ENCODE peak calls at places on chromosome 11, in four cellular contexts. P, Z, X and Q are unnamed samples.

GRCh38 chr11:42179211-42179610 is 719.8 kb upstream of the LRRC4C start:
- DNase-seq in P (no peak), Z (no peak), X (no peak), Q (no peak)

GRCh38 chr11:117217685-117218084 is 14.2 kb downstream of the PCSK7 start:
- DNase-seq in P (no peak), Z (no peak), X (no peak), Q (no peak)

GRCh38 chr11:73308003-73308962 is at the start of gene ARHGEF17:
- DNase-seq in P (no peak), Z (no peak), X (peak; percentile 78), Q (peak; percentile 67)

GRCh38 chr11:118689503-118689851 is 10.0 kb upstream of the TREH start:
- DNase-seq in P (no peak), Z (no peak), X (no peak), Q (no peak)

GRCh38 chr11:30197869-30198268 is 32.9 kb upstream of the FSHB start:
- DNase-seq in P (no peak), Z (no peak), X (no peak), Q (no peak)

GRCh38 chr11:47886096-47886495 is 37.9 kb upstream of the NUP160 start:
- DNase-seq in P (no peak), Z (no peak), X (no peak), Q (no peak)

GRCh38 chr11:116864531-116864930 is 27.1 kb upstream of the APOA1 start:
- DNase-seq in P (no peak), Z (no peak), X (no peak), Q (no peak)

GRCh38 chr11:46117842-46118241 is 3.4 kb downstream of the PHF21A start:
- DNase-seq in P (peak; percentile 56), Z (no peak), X (no peak), Q (no peak)

GRCh38 chr11:31652528-31652927 is 143.0 kb downstream of the ELP4 start:
- DNase-seq in P (no peak), Z (no peak), X (no peak), Q (no peak)

GRCh38 chr11:91820709-91821108 is 403.9 kb upstream of the FAT3 start:
- DNase-seq in P (no peak), Z (no peak), X (no peak), Q (no peak)

GRCh38 chr11:91819195-91819594 is 405.4 kb upstream of the FAT3 start:
- DNase-seq in P (no peak), Z (no peak), X (no peak), Q (no peak)

GRCh38 chr11:91822805-91823204 is 401.8 kb upstream of the FAT3 start:
- DNase-seq in P (peak; percentile 44), Z (no peak), X (no peak), Q (no peak)

GRCh38 chr11:91819743-91820142 is 404.9 kb upstream of the FAT3 start:
- DNase-seq in P (no peak), Z (no peak), X (no peak), Q (no peak)

DNA sequence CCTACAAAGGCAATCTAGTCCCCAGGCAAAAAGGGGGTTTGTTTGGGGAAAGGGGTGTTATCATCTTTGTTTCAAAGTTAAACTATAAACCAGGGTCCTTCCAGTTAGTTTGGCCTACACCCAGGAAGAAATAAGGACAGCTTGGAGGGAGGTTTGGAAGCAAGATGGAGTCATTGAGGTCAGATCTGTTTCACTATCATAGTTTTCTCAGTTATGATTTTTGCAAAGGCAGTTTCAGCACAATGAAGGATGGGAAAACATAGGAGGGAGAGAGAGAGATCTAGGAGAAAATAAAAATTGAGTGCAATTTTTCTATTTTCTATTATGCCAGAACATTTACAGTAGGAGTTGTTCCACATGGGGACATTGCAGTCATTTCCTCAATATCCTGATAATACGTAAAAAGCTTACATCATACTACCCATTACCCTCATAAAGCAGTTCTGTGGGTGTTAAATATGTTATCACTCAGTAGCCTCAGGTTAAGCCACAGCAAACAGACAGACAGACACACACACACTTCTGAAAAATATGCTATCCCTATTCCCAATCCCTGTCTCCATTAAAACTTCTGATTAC is 401.3 kb upstream of the FAT3 start:
- DNase-seq in P (no peak), Z (no peak), X (no peak), Q (no peak)
- TF ChIP-seq FOXK2 in P (no peak), Z (no peak), X (no peak), Q (no peak)

DNA sequence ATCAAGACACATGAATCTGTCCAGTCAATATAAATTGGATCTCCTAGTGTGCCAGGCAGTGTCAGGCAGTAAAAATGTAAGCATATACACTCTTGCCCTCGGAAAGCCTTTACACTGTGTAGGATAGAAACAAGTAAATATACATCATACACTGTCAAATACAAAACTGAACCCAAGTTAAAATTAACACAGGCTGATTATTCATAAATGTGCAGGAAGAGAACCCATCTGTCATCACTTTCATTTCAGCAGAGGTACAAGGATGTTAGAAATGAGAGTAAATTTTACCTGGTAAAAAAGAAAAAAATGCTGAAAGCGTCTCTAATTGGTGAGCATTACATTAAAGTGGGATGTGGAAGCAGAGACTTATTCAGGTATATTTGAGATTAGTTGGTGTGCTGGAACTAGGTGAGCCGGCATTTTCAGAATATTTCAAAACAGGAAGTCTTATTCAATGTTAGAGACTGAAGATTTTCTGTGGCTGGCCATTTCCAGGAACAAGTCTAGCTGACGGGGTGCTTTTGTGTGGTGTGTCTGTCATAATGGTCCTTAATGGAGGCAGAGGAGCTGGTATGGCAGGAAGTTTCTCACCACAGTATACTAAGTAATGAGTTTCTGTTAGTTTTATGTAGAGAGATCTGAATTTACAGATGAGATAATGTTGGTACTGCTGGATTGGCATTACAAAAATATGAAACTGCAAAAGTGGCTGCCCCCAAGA is 192.6 kb downstream of the CASP12 start:
- DNase-seq in P (no peak), Z (peak; percentile 59), X (no peak), Q (no peak)
- TF ChIP-seq FOXK2 in P (no peak), Z (no peak), X (no peak), Q (no peak)

GRCh38 chr11:19453893-19454292 is 213.1 kb upstream of the E2F8 start:
- DNase-seq in P (no peak), Z (no peak), X (no peak), Q (no peak)
- TF ChIP-seq FOXK2 in P (no peak), Z (no peak), X (no peak), Q (no peak)

GRCh38 chr11:4531666-4532065 is 13.3 kb upstream of the OR52M1 start:
- DNase-seq in P (no peak), Z (no peak), X (peak; percentile 24), Q (no peak)
- TF ChIP-seq FOXK2 in P (no peak), Z (no peak), X (no peak), Q (no peak)

DNA sequence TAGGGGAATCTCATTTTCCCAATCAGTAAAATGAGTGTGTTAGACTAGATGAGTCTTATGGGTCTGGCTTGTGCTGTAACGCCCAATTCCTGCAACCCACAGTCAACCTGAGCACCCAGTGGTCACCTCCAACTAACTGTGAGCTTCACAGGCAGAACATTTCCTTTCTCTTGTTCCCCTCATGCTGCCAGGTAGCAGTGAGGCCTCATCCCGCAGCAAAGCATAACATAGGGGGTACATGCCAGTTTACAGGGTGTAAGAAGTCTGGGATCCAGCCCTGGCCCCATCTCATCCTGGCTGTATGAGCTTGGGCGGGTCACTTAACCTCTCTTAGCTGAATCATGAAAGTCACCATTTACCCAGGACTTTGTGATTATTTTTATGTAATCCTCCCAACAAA is 3.7 kb downstream of the EFEMP2 start:
- DNase-seq in P (no peak), Z (no peak), X (no peak), Q (no peak)
- TF ChIP-seq FOXK2 in P (no peak), Z (no peak), X (no peak), Q (no peak)

GRCh38 chr11:26439854-26440253 is 107.9 kb downstream of the ANO3 start:
- DNase-seq in P (no peak), Z (no peak), X (no peak), Q (no peak)

GRCh38 chr11:26443617-26444016 is 111.7 kb downstream of the ANO3 start:
- DNase-seq in P (no peak), Z (no peak), X (no peak), Q (no peak)

DNA sequence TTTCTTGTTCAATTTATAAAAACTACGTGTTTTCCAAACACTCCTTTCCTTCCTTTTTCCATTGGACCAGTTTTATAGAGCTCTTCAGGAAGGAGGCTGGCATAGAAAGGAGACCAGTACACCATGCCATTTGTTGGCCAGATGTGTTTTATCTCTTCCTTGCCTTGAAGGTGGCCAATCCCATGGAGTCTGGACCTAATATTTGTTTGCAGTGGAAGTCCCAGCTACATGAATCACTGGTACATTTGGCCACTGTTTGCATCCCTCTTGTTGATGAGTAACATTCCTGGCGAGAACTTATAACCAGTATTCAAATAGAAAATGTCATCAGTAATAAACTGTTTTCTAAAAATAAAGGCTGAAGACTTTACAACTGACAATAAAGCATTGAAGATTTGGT is 110.2 kb downstream of the ANO3 start:
- DNase-seq in P (no peak), Z (no peak), X (no peak), Q (no peak)
- TF ChIP-seq FOXK2 in P (no peak), Z (no peak), X (no peak), Q (no peak)

GRCh38 chr11:20008870-20009644 is 151.2 kb downstream of the DBX1 start:
- DNase-seq in P (no peak), Z (no peak), X (peak; percentile 56), Q (no peak)

GRCh38 chr11:20010861-20011225 is 149.4 kb downstream of the DBX1 start:
- DNase-seq in P (no peak), Z (no peak), X (no peak), Q (no peak)

GRCh38 chr11:20011294-20011951 is 148.9 kb downstream of the DBX1 start:
- DNase-seq in P (no peak), Z (no peak), X (peak; percentile 66), Q (no peak)

GRCh38 chr11:20008190-20008801 is 152.0 kb downstream of the DBX1 start:
- DNase-seq in P (no peak), Z (no peak), X (no peak), Q (no peak)

GRCh38 chr11:20010106-20010860 is 150.0 kb downstream of the DBX1 start:
- DNase-seq in P (no peak), Z (no peak), X (no peak), Q (no peak)
- TF ChIP-seq FOXK2 in P (no peak), Z (no peak), X (no peak), Q (no peak)

GRCh38 chr11:128311742-128312719 is 275.3 kb downstream of the ETS1 start:
- DNase-seq in P (no peak), Z (no peak), X (no peak), Q (no peak)

GRCh38 chr11:128308793-128309192 is 278.6 kb downstream of the ETS1 start:
- DNase-seq in P (no peak), Z (no peak), X (no peak), Q (no peak)

GRCh38 chr11:128310005-128310404 is 277.4 kb downstream of the ETS1 start:
- DNase-seq in P (no peak), Z (no peak), X (no peak), Q (no peak)

GRCh38 chr11:128313931-128314330 is 273.4 kb downstream of the ETS1 start:
- DNase-seq in P (no peak), Z (no peak), X (no peak), Q (no peak)

GRCh38 chr11:128310676-128311445 is 276.5 kb downstream of the ETS1 start:
- DNase-seq in P (no peak), Z (no peak), X (no peak), Q (no peak)
- TF ChIP-seq FOXK2 in P (no peak), Z (no peak), X (no peak), Q (no peak)